ENCODE peak calls at places on chromosomes 2 and 18, in ten cellular contexts. One of them, this sample, is unnamed.
A peak's percentile ranks its signal among the peaks of the same experiment; 100 is the strongest.

GRCh38 chr2:122307772-122308171 is 552.3 kb downstream of the TSN start:
- DNase-seq in HCT116: no peak
- DNase-seq in cardiac muscle cell: no peak
- DNase-seq in fibroblast of the aortic adventitia: no peak
- DNase-seq in fibroblast of lung: no peak
- DNase-seq in type B pancreatic cell: no peak
- DNase-seq in adrenal gland: no peak
- DNase-seq in dorsolateral prefrontal cortex: no peak
- DNase-seq in vagina: no peak
- DNase-seq in breast epithelium: no peak
- DNase-seq in this sample: no peak

GRCh38 chr2:160474319-160474645 is 19.3 kb downstream of the RBMS1 start:
- DNase-seq in HCT116: no peak
- DNase-seq in cardiac muscle cell: no peak
- DNase-seq in vagina: no peak
- DNase-seq in adrenal gland: no peak
- DNase-seq in breast epithelium: no peak
- DNase-seq in dorsolateral prefrontal cortex: no peak
- DNase-seq in type B pancreatic cell: no peak
- DNase-seq in fibroblast of the aortic adventitia: no peak
- DNase-seq in fibroblast of lung: no peak
- DNase-seq in this sample: no peak

GRCh38 chr2:3639015-3639630 is 18.9 kb upstream of the ALLC start:
- DNase-seq in vagina: no peak
- DNase-seq in cardiac muscle cell: no peak
- DNase-seq in HCT116: no peak
- DNase-seq in type B pancreatic cell: no peak
- DNase-seq in adrenal gland: no peak
- DNase-seq in fibroblast of the aortic adventitia: no peak
- DNase-seq in fibroblast of lung: no peak
- DNase-seq in breast epithelium: no peak
- DNase-seq in dorsolateral prefrontal cortex: no peak
- DNase-seq in this sample: no peak

GRCh38 chr2:64516651-64517510 is 7.2 kb upstream of the AFTPH start:
- DNase-seq in HCT116: no peak
- DNase-seq in fibroblast of the aortic adventitia: no peak
- DNase-seq in fibroblast of lung: no peak
- DNase-seq in adrenal gland: no peak
- DNase-seq in type B pancreatic cell: no peak
- DNase-seq in vagina: no peak
- DNase-seq in breast epithelium: no peak
- DNase-seq in dorsolateral prefrontal cortex: no peak
- DNase-seq in cardiac muscle cell: no peak
- DNase-seq in this sample: no peak

GRCh38 chr2:74867841-74868658 is 34.1 kb downstream of the HK2 start:
- DNase-seq in fibroblast of the aortic adventitia: peak; percentile 64
- DNase-seq in fibroblast of lung: peak; percentile 78
- DNase-seq in dorsolateral prefrontal cortex: no peak
- DNase-seq in vagina: no peak
- DNase-seq in HCT116: no peak
- DNase-seq in cardiac muscle cell: peak; percentile 86
- DNase-seq in breast epithelium: no peak
- DNase-seq in adrenal gland: peak; percentile 14
- DNase-seq in type B pancreatic cell: no peak
- DNase-seq in this sample: no peak

GRCh38 chr2:31235504-31235902 is 1.6 kb downstream of the EHD3 start:
- DNase-seq in vagina: no peak
- DNase-seq in cardiac muscle cell: peak; percentile 90
- DNase-seq in fibroblast of the aortic adventitia: peak; percentile 94
- DNase-seq in adrenal gland: peak; percentile 12
- DNase-seq in breast epithelium: no peak
- DNase-seq in HCT116: no peak
- DNase-seq in type B pancreatic cell: no peak
- DNase-seq in dorsolateral prefrontal cortex: no peak
- DNase-seq in fibroblast of lung: peak; percentile 90
- DNase-seq in this sample: no peak

GRCh38 chr18:75210274-75211001 is at the start of gene TSHZ1:
- DNase-seq in dorsolateral prefrontal cortex: no peak
- DNase-seq in vagina: no peak
- DNase-seq in adrenal gland: peak; percentile 73
- DNase-seq in cardiac muscle cell: peak; percentile 85
- DNase-seq in fibroblast of the aortic adventitia: peak; percentile 85
- DNase-seq in fibroblast of lung: peak; percentile 86
- DNase-seq in HCT116: peak; percentile 72
- DNase-seq in breast epithelium: peak; percentile 58
- DNase-seq in type B pancreatic cell: no peak
- DNase-seq in this sample: no peak

GRCh38 chr2:95073856-95074662 is 47.5 kb downstream of the MRPS5 start:
- DNase-seq in fibroblast of lung: no peak
- DNase-seq in dorsolateral prefrontal cortex: peak; percentile 86
- DNase-seq in fibroblast of the aortic adventitia: no peak
- DNase-seq in vagina: peak; percentile 89
- DNase-seq in HCT116: no peak
- DNase-seq in breast epithelium: no peak
- DNase-seq in adrenal gland: no peak
- DNase-seq in type B pancreatic cell: no peak
- DNase-seq in cardiac muscle cell: no peak
- DNase-seq in this sample: no peak

GRCh38 chr2:43707255-43707654 is 31.0 kb upstream of the C1GALT1C1L start:
- DNase-seq in fibroblast of the aortic adventitia: peak; percentile 73
- DNase-seq in adrenal gland: peak; percentile 92
- DNase-seq in dorsolateral prefrontal cortex: no peak
- DNase-seq in type B pancreatic cell: no peak
- DNase-seq in breast epithelium: no peak
- DNase-seq in fibroblast of lung: peak; percentile 84
- DNase-seq in vagina: no peak
- DNase-seq in cardiac muscle cell: peak; percentile 89
- DNase-seq in HCT116: no peak
- DNase-seq in this sample: no peak

GRCh38 chr18:26637324-26637723 is 89.0 kb upstream of the KCTD1 start:
- DNase-seq in vagina: no peak
- DNase-seq in fibroblast of lung: no peak
- DNase-seq in dorsolateral prefrontal cortex: no peak
- DNase-seq in type B pancreatic cell: no peak
- DNase-seq in adrenal gland: no peak
- DNase-seq in breast epithelium: no peak
- DNase-seq in HCT116: no peak
- DNase-seq in fibroblast of the aortic adventitia: no peak
- DNase-seq in cardiac muscle cell: peak; percentile 14
- DNase-seq in this sample: no peak

GRCh38 chr2:200810967-200811335 is 759 bp upstream of the BZW1 start:
- DNase-seq in dorsolateral prefrontal cortex: no peak
- DNase-seq in cardiac muscle cell: no peak
- DNase-seq in fibroblast of lung: no peak
- DNase-seq in type B pancreatic cell: no peak
- DNase-seq in vagina: no peak
- DNase-seq in adrenal gland: no peak
- DNase-seq in fibroblast of the aortic adventitia: no peak
- DNase-seq in HCT116: no peak
- DNase-seq in breast epithelium: no peak
- DNase-seq in this sample: no peak

GRCh38 chr2:129192841-129193253 is 786.6 kb upstream of the RAB6C start:
- DNase-seq in breast epithelium: no peak
- DNase-seq in HCT116: no peak
- DNase-seq in adrenal gland: peak; percentile 8
- DNase-seq in type B pancreatic cell: no peak
- DNase-seq in vagina: no peak
- DNase-seq in cardiac muscle cell: no peak
- DNase-seq in fibroblast of lung: no peak
- DNase-seq in dorsolateral prefrontal cortex: no peak
- DNase-seq in fibroblast of the aortic adventitia: no peak
- DNase-seq in this sample: no peak

DNA sequence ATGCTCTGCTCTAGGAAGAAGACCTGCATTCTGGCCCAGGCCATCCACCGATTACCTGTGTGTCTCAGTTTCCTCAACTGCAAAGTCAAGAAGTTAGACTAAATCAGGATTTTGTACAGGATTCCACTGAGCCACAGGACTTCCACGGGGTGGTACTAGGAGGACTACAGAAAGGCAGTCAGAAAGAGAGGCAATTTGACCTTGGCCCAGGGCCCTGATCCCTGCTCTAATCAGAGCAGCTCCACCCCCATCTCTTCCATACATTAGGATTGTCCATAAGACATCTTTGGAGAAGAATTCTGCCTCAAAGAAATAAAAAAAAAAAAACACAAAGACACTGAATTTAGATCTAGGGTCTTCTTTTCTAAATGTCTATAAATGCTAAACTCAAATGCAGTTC is 52.8 kb upstream of the TSPYL6 start:
- DNase-seq in adrenal gland: no peak
- DNase-seq in breast epithelium: no peak
- DNase-seq in fibroblast of lung: no peak
- DNase-seq in dorsolateral prefrontal cortex: no peak
- DNase-seq in HCT116: no peak
- DNase-seq in fibroblast of the aortic adventitia: no peak
- DNase-seq in vagina: no peak
- DNase-seq in type B pancreatic cell: no peak
- DNase-seq in cardiac muscle cell: no peak
- DNase-seq in this sample: no peak
- TF ChIP-seq CTCF in adrenal gland: no peak
- TF ChIP-seq CTCF in breast epithelium: no peak
- TF ChIP-seq CTCF in fibroblast of lung: no peak
- TF ChIP-seq CTCF in dorsolateral prefrontal cortex: no peak
- TF ChIP-seq CTCF in HCT116: no peak
- TF ChIP-seq CTCF in fibroblast of the aortic adventitia: no peak
- TF ChIP-seq CTCF in vagina: no peak
- TF ChIP-seq CTCF in type B pancreatic cell: no peak
- TF ChIP-seq CTCF in cardiac muscle cell: no peak
- TF ChIP-seq CTCF in this sample: no peak

DNA sequence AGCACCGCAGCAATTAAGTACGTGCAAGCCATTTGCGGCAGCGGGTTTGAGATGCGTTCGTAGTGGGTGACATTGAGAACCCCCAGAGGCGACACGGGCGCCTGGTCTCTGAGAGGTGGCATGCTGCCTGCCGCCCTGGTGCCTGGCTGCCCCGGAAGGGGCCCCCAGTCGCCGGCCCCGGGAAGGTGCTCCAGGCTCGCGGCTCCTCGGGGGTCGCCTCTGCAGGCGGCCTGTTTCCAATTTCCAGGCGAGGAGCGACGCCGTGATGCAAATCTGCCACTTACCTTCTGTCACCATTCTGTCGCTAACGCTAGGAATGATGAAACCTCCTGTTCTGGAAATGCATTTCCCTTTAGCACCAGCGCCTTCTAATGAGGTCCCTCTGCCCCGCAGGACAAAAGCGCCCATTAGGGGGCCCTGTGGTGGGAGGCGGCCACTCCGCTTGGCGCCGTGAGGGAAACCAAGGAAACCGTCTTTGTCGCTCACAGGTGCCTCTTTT is 13.0 kb downstream of the KIF5C start:
- DNase-seq in breast epithelium: no peak
- DNase-seq in HCT116: no peak
- DNase-seq in vagina: no peak
- DNase-seq in dorsolateral prefrontal cortex: peak; percentile 48
- DNase-seq in adrenal gland: peak; percentile 5
- DNase-seq in fibroblast of the aortic adventitia: no peak
- DNase-seq in type B pancreatic cell: no peak
- DNase-seq in fibroblast of lung: no peak
- DNase-seq in cardiac muscle cell: no peak
- DNase-seq in this sample: peak; percentile 13
- TF ChIP-seq CTCF in breast epithelium: no peak
- TF ChIP-seq CTCF in HCT116: no peak
- TF ChIP-seq CTCF in vagina: no peak
- TF ChIP-seq CTCF in dorsolateral prefrontal cortex: peak; percentile 26
- TF ChIP-seq CTCF in adrenal gland: no peak
- TF ChIP-seq CTCF in fibroblast of the aortic adventitia: no peak
- TF ChIP-seq CTCF in type B pancreatic cell: peak; percentile 45
- TF ChIP-seq CTCF in fibroblast of lung: peak; percentile 6
- TF ChIP-seq CTCF in cardiac muscle cell: no peak
- TF ChIP-seq CTCF in this sample: peak; percentile 46

GRCh38 chr18:12377556-12378553 is 828 bp upstream of the AFG3L2 start:
- DNase-seq in fibroblast of lung: peak; percentile 97
- DNase-seq in dorsolateral prefrontal cortex: no peak
- DNase-seq in HCT116: no peak
- DNase-seq in vagina: no peak
- DNase-seq in breast epithelium: no peak
- DNase-seq in type B pancreatic cell: no peak
- DNase-seq in adrenal gland: no peak
- DNase-seq in cardiac muscle cell: no peak
- DNase-seq in fibroblast of the aortic adventitia: no peak
- DNase-seq in this sample: no peak
- TF ChIP-seq CTCF in fibroblast of lung: peak; percentile 20
- TF ChIP-seq CTCF in dorsolateral prefrontal cortex: no peak
- TF ChIP-seq CTCF in HCT116: no peak
- TF ChIP-seq CTCF in vagina: peak; percentile 41
- TF ChIP-seq CTCF in breast epithelium: peak; percentile 39
- TF ChIP-seq CTCF in type B pancreatic cell: peak; percentile 66
- TF ChIP-seq CTCF in adrenal gland: peak; percentile 36
- TF ChIP-seq CTCF in cardiac muscle cell: peak; percentile 9
- TF ChIP-seq CTCF in fibroblast of the aortic adventitia: peak; percentile 48
- TF ChIP-seq CTCF in this sample: peak; percentile 46

GRCh38 chr2:110818767-110819481 is 86.6 kb downstream of the ACOXL start:
- DNase-seq in fibroblast of lung: no peak
- DNase-seq in dorsolateral prefrontal cortex: no peak
- DNase-seq in breast epithelium: no peak
- DNase-seq in vagina: no peak
- DNase-seq in HCT116: no peak
- DNase-seq in type B pancreatic cell: no peak
- DNase-seq in cardiac muscle cell: peak; percentile 1
- DNase-seq in adrenal gland: no peak
- DNase-seq in fibroblast of the aortic adventitia: no peak
- DNase-seq in this sample: no peak
- TF ChIP-seq CTCF in fibroblast of lung: no peak
- TF ChIP-seq CTCF in dorsolateral prefrontal cortex: no peak
- TF ChIP-seq CTCF in breast epithelium: no peak
- TF ChIP-seq CTCF in vagina: no peak
- TF ChIP-seq CTCF in HCT116: peak; percentile 21
- TF ChIP-seq CTCF in type B pancreatic cell: peak; percentile 43
- TF ChIP-seq CTCF in cardiac muscle cell: peak; percentile 15
- TF ChIP-seq CTCF in adrenal gland: no peak
- TF ChIP-seq CTCF in fibroblast of the aortic adventitia: no peak
- TF ChIP-seq CTCF in this sample: peak; percentile 28

GRCh38 chr2:62450716-62451191 is 55.2 kb downstream of the TMEM17 start:
- DNase-seq in dorsolateral prefrontal cortex: no peak
- DNase-seq in adrenal gland: no peak
- DNase-seq in cardiac muscle cell: no peak
- DNase-seq in fibroblast of the aortic adventitia: no peak
- DNase-seq in breast epithelium: peak; percentile 95
- DNase-seq in fibroblast of lung: no peak
- DNase-seq in vagina: no peak
- DNase-seq in type B pancreatic cell: no peak
- DNase-seq in HCT116: no peak
- DNase-seq in this sample: no peak
- TF ChIP-seq CTCF in dorsolateral prefrontal cortex: no peak
- TF ChIP-seq CTCF in adrenal gland: no peak
- TF ChIP-seq CTCF in cardiac muscle cell: no peak
- TF ChIP-seq CTCF in fibroblast of the aortic adventitia: no peak
- TF ChIP-seq CTCF in breast epithelium: no peak
- TF ChIP-seq CTCF in fibroblast of lung: no peak
- TF ChIP-seq CTCF in vagina: no peak
- TF ChIP-seq CTCF in type B pancreatic cell: no peak
- TF ChIP-seq CTCF in HCT116: no peak
- TF ChIP-seq CTCF in this sample: no peak

GRCh38 chr2:231000211-231000904 is 4.4 kb downstream of the SPATA3 start:
- DNase-seq in fibroblast of lung: no peak
- DNase-seq in HCT116: no peak
- DNase-seq in cardiac muscle cell: no peak
- DNase-seq in adrenal gland: no peak
- DNase-seq in fibroblast of the aortic adventitia: no peak
- DNase-seq in dorsolateral prefrontal cortex: no peak
- DNase-seq in breast epithelium: no peak
- DNase-seq in type B pancreatic cell: no peak
- DNase-seq in vagina: no peak
- DNase-seq in this sample: no peak
- TF ChIP-seq CTCF in fibroblast of lung: no peak
- TF ChIP-seq CTCF in HCT116: no peak
- TF ChIP-seq CTCF in cardiac muscle cell: no peak
- TF ChIP-seq CTCF in adrenal gland: no peak
- TF ChIP-seq CTCF in fibroblast of the aortic adventitia: no peak
- TF ChIP-seq CTCF in dorsolateral prefrontal cortex: no peak
- TF ChIP-seq CTCF in breast epithelium: no peak
- TF ChIP-seq CTCF in type B pancreatic cell: no peak
- TF ChIP-seq CTCF in vagina: no peak
- TF ChIP-seq CTCF in this sample: peak; percentile 13